ENCODE peak calls at places on chromosomes 7 and 10, in nine cellular contexts. One of them, this sample, is unnamed.
A peak's percentile ranks its signal among the peaks of the same experiment; 100 is the strongest.

GRCh38 chr7:81161459-81162075 is 242.7 kb upstream of the SEMA3C start:
- DNase-seq in HepG2: peak; percentile 65
- DNase-seq in HCT116: peak; percentile 75
- DNase-seq in sigmoid colon: peak; percentile 66
- DNase-seq in suprapubic skin: no peak
- DNase-seq in GM23338: no peak
- DNase-seq in HL-60: peak; percentile 20
- DNase-seq in spleen: no peak
- DNase-seq in SK-N-SH: no peak
- DNase-seq in this sample: no peak

GRCh38 chr10:1594372-1595241 is 142.7 kb downstream of the ADARB2 start:
- DNase-seq in HepG2: no peak
- DNase-seq in HCT116: no peak
- DNase-seq in sigmoid colon: no peak
- DNase-seq in suprapubic skin: no peak
- DNase-seq in GM23338: no peak
- DNase-seq in HL-60: no peak
- DNase-seq in spleen: no peak
- DNase-seq in SK-N-SH: no peak
- DNase-seq in this sample: no peak

GRCh38 chr10:97371696-97372095 is 29.4 kb downstream of the RRP12 start:
- DNase-seq in HepG2: no peak
- DNase-seq in HCT116: no peak
- DNase-seq in sigmoid colon: no peak
- DNase-seq in suprapubic skin: no peak
- DNase-seq in GM23338: no peak
- DNase-seq in HL-60: no peak
- DNase-seq in spleen: no peak
- DNase-seq in SK-N-SH: no peak
- DNase-seq in this sample: no peak

GRCh38 chr7:1087462-1087809 is 477 bp upstream of the GPER1 start:
- DNase-seq in HepG2: no peak
- DNase-seq in HCT116: no peak
- DNase-seq in sigmoid colon: no peak
- DNase-seq in suprapubic skin: no peak
- DNase-seq in GM23338: no peak
- DNase-seq in HL-60: no peak
- DNase-seq in spleen: no peak
- DNase-seq in SK-N-SH: no peak
- DNase-seq in this sample: no peak

GRCh38 chr7:117784315-117784714 is 88.9 kb downstream of the CTTNBP2 start:
- DNase-seq in HepG2: no peak
- DNase-seq in HCT116: no peak
- DNase-seq in sigmoid colon: no peak
- DNase-seq in suprapubic skin: no peak
- DNase-seq in GM23338: no peak
- DNase-seq in HL-60: no peak
- DNase-seq in spleen: no peak
- DNase-seq in SK-N-SH: no peak
- DNase-seq in this sample: no peak

GRCh38 chr7:151051108-151051507 is 2.8 kb downstream of the ASIC3 start:
- DNase-seq in HepG2: no peak
- DNase-seq in HCT116: no peak
- DNase-seq in sigmoid colon: no peak
- DNase-seq in suprapubic skin: no peak
- DNase-seq in GM23338: peak; percentile 95
- DNase-seq in HL-60: peak; percentile 70
- DNase-seq in spleen: no peak
- DNase-seq in SK-N-SH: no peak
- DNase-seq in this sample: no peak

GRCh38 chr10:103678104-103678526 is 177.3 kb downstream of the SH3PXD2A start:
- DNase-seq in HepG2: no peak
- DNase-seq in HCT116: no peak
- DNase-seq in sigmoid colon: peak; percentile 98
- DNase-seq in suprapubic skin: peak; percentile 95
- DNase-seq in GM23338: no peak
- DNase-seq in HL-60: no peak
- DNase-seq in spleen: peak; percentile 92
- DNase-seq in SK-N-SH: peak; percentile 94
- DNase-seq in this sample: peak; percentile 65

GRCh38 chr10:124323145-124323725 is 95.5 kb downstream of the OAT start:
- DNase-seq in HepG2: no peak
- DNase-seq in HCT116: no peak
- DNase-seq in sigmoid colon: peak; percentile 47
- DNase-seq in suprapubic skin: no peak
- DNase-seq in GM23338: no peak
- DNase-seq in HL-60: no peak
- DNase-seq in spleen: peak; percentile 59
- DNase-seq in SK-N-SH: no peak
- DNase-seq in this sample: no peak

GRCh38 chr7:5758753-5759330 is 22.6 kb downstream of the RNF216 start:
- DNase-seq in HepG2: no peak
- DNase-seq in HCT116: no peak
- DNase-seq in sigmoid colon: no peak
- DNase-seq in suprapubic skin: no peak
- DNase-seq in GM23338: no peak
- DNase-seq in HL-60: peak; percentile 83
- DNase-seq in spleen: no peak
- DNase-seq in SK-N-SH: no peak
- DNase-seq in this sample: no peak

GRCh38 chr10:14889318-14889717 is 10.7 kb downstream of the SUV39H2 start:
- DNase-seq in HepG2: no peak
- DNase-seq in HCT116: no peak
- DNase-seq in sigmoid colon: no peak
- DNase-seq in suprapubic skin: no peak
- DNase-seq in GM23338: peak; percentile 58
- DNase-seq in HL-60: no peak
- DNase-seq in spleen: no peak
- DNase-seq in SK-N-SH: peak; percentile 20
- DNase-seq in this sample: no peak

GRCh38 chr7:45078199-45078681 is 10.5 kb downstream of the NACAD start:
- DNase-seq in HepG2: peak; percentile 34
- DNase-seq in HCT116: no peak
- DNase-seq in sigmoid colon: peak; percentile 48
- DNase-seq in suprapubic skin: peak; percentile 53
- DNase-seq in GM23338: no peak
- DNase-seq in HL-60: no peak
- DNase-seq in spleen: no peak
- DNase-seq in SK-N-SH: peak; percentile 31
- DNase-seq in this sample: no peak

GRCh38 chr7:139339698-139340036 is 1.5 kb upstream of the FMC1 start:
- DNase-seq in HepG2: no peak
- DNase-seq in HCT116: no peak
- DNase-seq in sigmoid colon: no peak
- DNase-seq in suprapubic skin: no peak
- DNase-seq in GM23338: no peak
- DNase-seq in HL-60: no peak
- DNase-seq in spleen: no peak
- DNase-seq in SK-N-SH: no peak
- DNase-seq in this sample: no peak

GRCh38 chr7:139341058-139341775 is at the start of gene FMC1:
- DNase-seq in HepG2: peak; percentile 91
- DNase-seq in HCT116: peak; percentile 88
- DNase-seq in sigmoid colon: peak; percentile 98
- DNase-seq in suprapubic skin: peak; percentile 98
- DNase-seq in GM23338: peak; percentile 96
- DNase-seq in HL-60: peak; percentile 95
- DNase-seq in spleen: peak; percentile 96
- DNase-seq in SK-N-SH: peak; percentile 90
- DNase-seq in this sample: peak; percentile 92

GRCh38 chr7:139339025-139339424 is 2.1 kb upstream of the FMC1 start:
- DNase-seq in HepG2: no peak
- DNase-seq in HCT116: no peak
- DNase-seq in sigmoid colon: no peak
- DNase-seq in suprapubic skin: no peak
- DNase-seq in GM23338: no peak
- DNase-seq in HL-60: no peak
- DNase-seq in spleen: peak; percentile 33
- DNase-seq in SK-N-SH: no peak
- DNase-seq in this sample: no peak

GRCh38 chr7:139340808-139341057 is 404 bp upstream of the FMC1 start:
- DNase-seq in HepG2: no peak
- DNase-seq in HCT116: no peak
- DNase-seq in sigmoid colon: peak; percentile 91
- DNase-seq in suprapubic skin: peak; percentile 93
- DNase-seq in GM23338: no peak
- DNase-seq in HL-60: no peak
- DNase-seq in spleen: peak; percentile 92
- DNase-seq in SK-N-SH: no peak
- DNase-seq in this sample: peak; percentile 85

DNA sequence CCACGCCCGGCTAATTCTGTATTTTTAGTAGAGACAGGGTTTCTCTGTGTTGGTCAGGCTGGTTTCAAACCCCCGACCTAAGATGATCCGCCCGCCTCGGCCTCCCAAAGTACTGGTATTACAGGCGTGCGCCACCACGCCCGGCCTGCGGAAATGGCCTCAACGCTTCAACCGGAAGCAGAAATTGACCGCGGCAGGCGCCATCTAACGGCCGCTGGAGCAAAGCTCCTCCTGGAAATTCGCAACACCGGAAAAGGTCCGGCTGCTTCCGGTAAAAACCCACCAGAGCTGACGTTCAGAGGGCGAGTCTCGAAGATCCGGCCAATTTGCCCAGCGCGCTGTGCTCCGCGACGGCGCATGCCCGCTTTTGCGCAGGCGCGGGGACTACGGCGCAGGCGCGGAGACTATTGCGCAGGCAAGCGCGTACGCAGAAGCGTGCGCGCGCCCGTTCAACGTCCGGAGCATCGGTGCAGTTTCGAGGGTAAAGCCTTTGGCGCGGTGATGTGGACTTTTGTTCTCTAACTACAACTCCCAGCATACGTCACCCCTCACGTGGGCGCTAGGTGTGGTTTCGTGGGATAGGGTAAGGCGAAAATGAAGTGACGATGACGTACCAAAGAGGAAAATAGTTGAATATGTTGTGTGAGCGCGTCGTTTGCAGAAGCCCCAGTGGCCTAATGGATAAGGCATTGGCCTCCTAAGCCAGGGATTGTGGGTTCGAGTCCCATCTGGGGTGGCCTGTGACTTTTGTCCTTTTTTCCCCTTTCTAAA is 915 bp upstream of the FMC1 start:
- DNase-seq in HepG2: peak; percentile 99
- DNase-seq in HCT116: peak; percentile 98
- DNase-seq in sigmoid colon: peak; percentile 100
- DNase-seq in suprapubic skin: peak; percentile 100
- DNase-seq in GM23338: peak; percentile 99
- DNase-seq in HL-60: peak; percentile 99
- DNase-seq in spleen: peak; percentile 99
- DNase-seq in SK-N-SH: peak; percentile 92
- DNase-seq in this sample: peak; percentile 98
- TF ChIP-seq CTCF in HepG2: peak; percentile 91
- TF ChIP-seq CTCF in HCT116: no peak
- TF ChIP-seq CTCF in sigmoid colon: peak; percentile 62
- TF ChIP-seq CTCF in suprapubic skin: peak; percentile 52
- TF ChIP-seq CTCF in GM23338: peak; percentile 76
- TF ChIP-seq CTCF in HL-60: peak; percentile 50
- TF ChIP-seq CTCF in spleen: peak; percentile 64
- TF ChIP-seq CTCF in SK-N-SH: peak; percentile 94
- TF ChIP-seq CTCF in this sample: peak; percentile 73

DNA sequence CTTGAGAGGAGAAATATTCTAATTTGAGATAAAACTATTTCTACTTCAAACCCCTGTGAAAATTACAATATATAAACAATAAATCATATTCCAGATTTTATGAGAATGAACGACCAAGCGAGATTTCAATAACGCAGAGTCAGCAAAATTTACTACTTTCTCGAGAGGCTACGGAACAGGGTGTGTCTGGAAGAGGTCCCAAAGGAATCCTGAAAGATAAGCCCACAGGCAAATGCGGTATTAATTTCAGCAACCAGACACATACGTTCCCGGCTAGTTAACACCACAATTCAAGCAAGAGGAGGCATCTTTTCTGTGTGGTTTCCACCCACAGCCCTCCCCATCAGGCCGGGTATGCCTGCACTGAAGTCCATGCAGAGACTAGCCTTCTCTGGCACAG is 26.4 kb downstream of the BEND7 start:
- DNase-seq in HepG2: no peak
- DNase-seq in HCT116: no peak
- DNase-seq in sigmoid colon: no peak
- DNase-seq in suprapubic skin: no peak
- DNase-seq in GM23338: no peak
- DNase-seq in HL-60: no peak
- DNase-seq in spleen: no peak
- DNase-seq in SK-N-SH: no peak
- DNase-seq in this sample: no peak
- TF ChIP-seq POLR2AphosphoS5 in HepG2: no peak
- TF ChIP-seq POLR2AphosphoS5 in HCT116: no peak
- TF ChIP-seq POLR2AphosphoS5 in sigmoid colon: no peak
- TF ChIP-seq POLR2AphosphoS5 in suprapubic skin: no peak
- TF ChIP-seq POLR2AphosphoS5 in GM23338: no peak
- TF ChIP-seq POLR2AphosphoS5 in HL-60: no peak
- TF ChIP-seq POLR2AphosphoS5 in spleen: no peak
- TF ChIP-seq POLR2AphosphoS5 in SK-N-SH: no peak
- TF ChIP-seq POLR2AphosphoS5 in this sample: no peak

GRCh38 chr7:15685358-15686181 is 913 bp downstream of the MEOX2 start:
- DNase-seq in HepG2: no peak
- DNase-seq in HCT116: no peak
- DNase-seq in sigmoid colon: peak; percentile 73
- DNase-seq in suprapubic skin: no peak
- DNase-seq in GM23338: peak; percentile 74
- DNase-seq in HL-60: no peak
- DNase-seq in spleen: no peak
- DNase-seq in SK-N-SH: peak; percentile 16
- DNase-seq in this sample: no peak

GRCh38 chr7:15684834-15685233 is 1.6 kb downstream of the MEOX2 start:
- DNase-seq in HepG2: no peak
- DNase-seq in HCT116: no peak
- DNase-seq in sigmoid colon: no peak
- DNase-seq in suprapubic skin: no peak
- DNase-seq in GM23338: peak; percentile 39
- DNase-seq in HL-60: no peak
- DNase-seq in spleen: no peak
- DNase-seq in SK-N-SH: no peak
- DNase-seq in this sample: no peak

GRCh38 chr7:15684036-15684815 is 2.3 kb downstream of the MEOX2 start:
- DNase-seq in HepG2: no peak
- DNase-seq in HCT116: no peak
- DNase-seq in sigmoid colon: no peak
- DNase-seq in suprapubic skin: no peak
- DNase-seq in GM23338: no peak
- DNase-seq in HL-60: no peak
- DNase-seq in spleen: no peak
- DNase-seq in SK-N-SH: no peak
- DNase-seq in this sample: no peak

GRCh38 chr7:15686209-15686956 is at the start of gene MEOX2:
- DNase-seq in HepG2: no peak
- DNase-seq in HCT116: no peak
- DNase-seq in sigmoid colon: peak; percentile 90
- DNase-seq in suprapubic skin: peak; percentile 85
- DNase-seq in GM23338: peak; percentile 63
- DNase-seq in HL-60: no peak
- DNase-seq in spleen: no peak
- DNase-seq in SK-N-SH: peak; percentile 26
- DNase-seq in this sample: peak; percentile 90

GRCh38 chr7:15682751-15683150 is 3.7 kb downstream of the MEOX2 start:
- DNase-seq in HepG2: no peak
- DNase-seq in HCT116: no peak
- DNase-seq in sigmoid colon: no peak
- DNase-seq in suprapubic skin: no peak
- DNase-seq in GM23338: no peak
- DNase-seq in HL-60: no peak
- DNase-seq in spleen: no peak
- DNase-seq in SK-N-SH: no peak
- DNase-seq in this sample: no peak
- H3K27ac ChIP-seq in HepG2: no peak overlapping the region
- H3K27ac ChIP-seq in HCT116: no peak overlapping the region
- H3K27ac ChIP-seq in sigmoid colon: peak overlapping the region; percentile 86
- H3K27ac ChIP-seq in suprapubic skin: no peak overlapping the region
- H3K27ac ChIP-seq in GM23338: no peak overlapping the region
- H3K27ac ChIP-seq in HL-60: no peak overlapping the region
- H3K27ac ChIP-seq in spleen: no peak overlapping the region
- H3K27ac ChIP-seq in SK-N-SH: no peak overlapping the region
- H3K27ac ChIP-seq in this sample: peak overlapping the region; percentile 34

GRCh38 chr7:12211054-12212050 is at the start of gene TMEM106B:
- DNase-seq in HepG2: peak; percentile 92
- DNase-seq in HCT116: peak; percentile 93
- DNase-seq in sigmoid colon: peak; percentile 98
- DNase-seq in suprapubic skin: peak; percentile 95
- DNase-seq in GM23338: peak; percentile 97
- DNase-seq in HL-60: peak; percentile 95
- DNase-seq in spleen: peak; percentile 99
- DNase-seq in SK-N-SH: peak; percentile 98
- DNase-seq in this sample: peak; percentile 98
- TF ChIP-seq CTCF in HepG2: peak; percentile 65
- TF ChIP-seq CTCF in HCT116: peak; percentile 9
- TF ChIP-seq CTCF in sigmoid colon: no peak
- TF ChIP-seq CTCF in suprapubic skin: no peak
- TF ChIP-seq CTCF in GM23338: peak; percentile 50
- TF ChIP-seq CTCF in HL-60: no peak
- TF ChIP-seq CTCF in spleen: no peak
- TF ChIP-seq CTCF in SK-N-SH: no peak
- TF ChIP-seq CTCF in this sample: peak; percentile 16